ENCODE peak calls at places on chromosomes 2 and 18, in five cellular contexts. S, P, B, W and Q are unnamed samples.

GRCh38 chr2:38158361-38159128 is 82.6 kb upstream of the CYP1B1 start:
- DNase-seq in S (no peak), P (no peak), B (no peak), W (no peak), Q (no peak)

GRCh38 chr2:46410273-46411244 is 68.8 kb upstream of the TMEM247 start:
- DNase-seq in S (no peak), P (no peak), B (no peak), W (no peak), Q (no peak)

GRCh38 chr2:118853647-118854367 is 6.4 kb upstream of the EN1 start:
- DNase-seq in S (no peak), P (peak), B (no peak), W (no peak), Q (no peak)

GRCh38 chr18:35267809-35268208 is 22.2 kb downstream of the ZSCAN30 start:
- DNase-seq in S (no peak), P (peak), B (no peak), W (no peak), Q (no peak)

GRCh38 chr18:36402765-36403396 is 105.4 kb downstream of the FHOD3 start:
- DNase-seq in S (no peak), P (peak), B (no peak), W (no peak), Q (no peak)

GRCh38 chr2:239802101-239802649 is 223.0 kb downstream of the NDUFA10 start:
- DNase-seq in S (no peak), P (no peak), B (no peak), W (no peak), Q (no peak)

GRCh38 chr18:78151234-78151633 is 828.4 kb upstream of the SALL3 start:
- DNase-seq in S (no peak), P (no peak), B (no peak), W (no peak), Q (no peak)

GRCh38 chr2:161418715-161419337 is 2.7 kb downstream of the TBR1 start:
- DNase-seq in S (no peak), P (peak), B (no peak), W (no peak), Q (peak)

GRCh38 chr2:234495076-234495800 is 1.6 kb downstream of the ARL4C start:
- DNase-seq in S (peak), P (peak), B (no peak), W (no peak), Q (no peak)

GRCh38 chr2:40428434-40428833 is 23.5 kb downstream of the SLC8A1 start:
- DNase-seq in S (no peak), P (no peak), B (no peak), W (no peak), Q (no peak)
- TF ChIP-seq REST in S (no peak), P (no peak), B (no peak), W (no peak), Q (no peak)

GRCh38 chr2:71528749-71529148 is 75.4 kb downstream of the DYSF start:
- DNase-seq in S (no peak), P (no peak), B (no peak), W (no peak), Q (no peak)
- TF ChIP-seq CTCF in S (no peak), P (no peak), B (no peak), W (no peak), Q (no peak)

GRCh38 chr2:121648611-121649401 is 456 bp downstream of the CLASP1 start:
- DNase-seq in S (peak), P (peak), B (no peak), W (peak), Q (peak)

GRCh38 chr2:121649402-121649651 is at the start of gene CLASP1:
- DNase-seq in S (peak), P (peak), B (no peak), W (peak), Q (peak)

GRCh38 chr2:121648206-121648605 is 1.1 kb downstream of the CLASP1 start:
- DNase-seq in S (no peak), P (no peak), B (no peak), W (no peak), Q (no peak)

GRCh38 chr2:121649652-121650553 is 641 bp upstream of the CLASP1 start:
- DNase-seq in S (peak), P (peak), B (peak), W (peak), Q (peak)

GRCh38 chr2:121650554-121650930 is 1.3 kb upstream of the CLASP1 start:
- DNase-seq in S (no peak), P (peak), B (no peak), W (peak), Q (peak)
- TF ChIP-seq REST in S (no peak), P (no peak), B (no peak), W (no peak), Q (no peak)

GRCh38 chr2:223764796-223765195 is 72.6 kb downstream of the AP1S3 start:
- DNase-seq in S (no peak), P (no peak), B (no peak), W (no peak), Q (no peak)

GRCh38 chr2:223758131-223758840 is 79.1 kb downstream of the AP1S3 start:
- DNase-seq in S (no peak), P (no peak), B (no peak), W (no peak), Q (no peak)

GRCh38 chr2:223762853-223763252 is 74.5 kb downstream of the AP1S3 start:
- DNase-seq in S (no peak), P (no peak), B (no peak), W (no peak), Q (no peak)

GRCh38 chr2:223759569-223760430 is 77.6 kb downstream of the AP1S3 start:
- DNase-seq in S (peak), P (no peak), B (peak), W (no peak), Q (no peak)

DNA sequence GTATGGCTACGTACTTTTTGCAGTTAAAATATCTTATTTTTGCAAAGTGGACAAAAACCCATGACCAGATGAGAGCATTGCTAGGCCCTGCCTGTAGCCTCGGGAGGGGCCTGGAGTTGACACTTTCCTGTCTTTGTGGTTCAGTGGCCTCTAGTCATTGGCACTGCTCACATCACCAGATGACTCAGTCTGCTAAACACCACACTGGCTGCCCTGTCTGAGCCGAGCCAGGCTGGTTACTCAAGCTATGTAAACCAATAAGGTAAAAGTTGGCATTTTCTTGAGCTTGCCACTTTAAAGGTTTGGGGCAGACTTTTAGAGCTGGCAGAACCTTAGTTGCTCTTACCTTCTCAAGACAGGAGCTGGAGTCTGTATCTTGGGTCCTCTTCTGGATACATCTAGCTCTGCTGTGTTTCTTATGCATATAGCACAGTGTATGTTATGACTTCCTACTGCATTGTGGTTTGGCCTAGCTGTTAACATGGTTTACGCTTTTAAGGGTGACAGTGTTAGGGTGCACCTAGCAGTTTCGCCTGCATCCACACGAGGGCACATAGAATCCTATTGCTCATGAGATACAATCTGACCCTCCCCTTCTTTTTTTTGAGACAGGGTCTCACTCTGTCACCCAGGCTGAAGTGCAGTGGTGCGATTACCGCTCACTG is 76.4 kb downstream of the AP1S3 start:
- DNase-seq in S (peak), P (peak), B (peak), W (no peak), Q (peak)
- TF ChIP-seq CTCF in S (peak), P (peak), B (peak), W (no peak), Q (peak)

GRCh38 chr18:25737710-25738251 is 352.6 kb downstream of the SS18 start:
- DNase-seq in S (no peak), P (no peak), B (no peak), W (no peak), Q (no peak)
- TF ChIP-seq REST in S (no peak), P (no peak), B (no peak), W (no peak), Q (no peak)

GRCh38 chr2:128753321-128753720 is 434.7 kb upstream of the HS6ST1 start:
- DNase-seq in S (no peak), P (no peak), B (no peak), W (no peak), Q (no peak)

GRCh38 chr2:128752691-128753263 is 434.1 kb upstream of the HS6ST1 start:
- DNase-seq in S (no peak), P (no peak), B (no peak), W (no peak), Q (no peak)

GRCh38 chr2:128754246-128754724 is 435.6 kb upstream of the HS6ST1 start:
- DNase-seq in S (no peak), P (no peak), B (no peak), W (no peak), Q (peak)

GRCh38 chr2:128756372-128756730 is 437.7 kb upstream of the HS6ST1 start:
- DNase-seq in S (no peak), P (no peak), B (no peak), W (no peak), Q (no peak)

GRCh38 chr2:128755693-128756371 is 437.2 kb upstream of the HS6ST1 start:
- DNase-seq in S (no peak), P (no peak), B (no peak), W (no peak), Q (no peak)
- TF ChIP-seq CTCF in S (no peak), P (no peak), B (peak), W (no peak), Q (no peak)

DNA sequence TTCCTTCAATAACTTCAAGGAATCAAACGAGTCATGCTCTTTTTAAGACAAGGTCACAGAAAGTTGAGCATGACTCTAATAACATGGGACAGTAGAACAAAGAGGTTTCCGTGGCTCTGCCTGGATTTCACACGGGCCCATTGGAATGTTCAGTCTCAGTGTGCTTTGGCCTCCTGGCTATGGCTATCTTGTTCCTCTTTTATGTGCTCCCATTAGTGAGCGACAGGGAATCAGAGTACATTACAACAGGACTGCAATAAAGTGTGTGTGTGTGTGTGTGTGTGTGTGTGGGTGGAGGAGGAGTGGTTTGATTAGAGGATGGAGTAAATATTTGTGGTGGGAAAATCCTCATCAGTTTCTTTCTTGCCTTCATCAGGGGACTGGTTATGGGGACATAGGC is 312.5 kb downstream of the DCC start:
- DNase-seq in S (no peak), P (no peak), B (no peak), W (no peak), Q (no peak)
- TF ChIP-seq REST in S (no peak), P (no peak), B (no peak), W (no peak), Q (no peak)

GRCh38 chr2:35986871-35987270 is 368.7 kb upstream of the CRIM1 start:
- DNase-seq in S (no peak), P (no peak), B (no peak), W (no peak), Q (no peak)
- TF ChIP-seq CTCF in S (no peak), P (no peak), B (no peak), W (no peak), Q (no peak)

GRCh38 chr2:64697286-64698023 is 43.7 kb upstream of the SERTAD2 start:
- DNase-seq in S (no peak), P (no peak), B (no peak), W (no peak), Q (no peak)

GRCh38 chr2:64698068-64698645 is 44.4 kb upstream of the SERTAD2 start:
- DNase-seq in S (no peak), P (no peak), B (no peak), W (no peak), Q (no peak)

GRCh38 chr2:64696631-64697030 is 42.9 kb upstream of the SERTAD2 start:
- DNase-seq in S (no peak), P (no peak), B (no peak), W (no peak), Q (no peak)

GRCh38 chr2:64698668-64699444 is 45.1 kb upstream of the SERTAD2 start:
- DNase-seq in S (peak), P (no peak), B (no peak), W (no peak), Q (no peak)

DNA sequence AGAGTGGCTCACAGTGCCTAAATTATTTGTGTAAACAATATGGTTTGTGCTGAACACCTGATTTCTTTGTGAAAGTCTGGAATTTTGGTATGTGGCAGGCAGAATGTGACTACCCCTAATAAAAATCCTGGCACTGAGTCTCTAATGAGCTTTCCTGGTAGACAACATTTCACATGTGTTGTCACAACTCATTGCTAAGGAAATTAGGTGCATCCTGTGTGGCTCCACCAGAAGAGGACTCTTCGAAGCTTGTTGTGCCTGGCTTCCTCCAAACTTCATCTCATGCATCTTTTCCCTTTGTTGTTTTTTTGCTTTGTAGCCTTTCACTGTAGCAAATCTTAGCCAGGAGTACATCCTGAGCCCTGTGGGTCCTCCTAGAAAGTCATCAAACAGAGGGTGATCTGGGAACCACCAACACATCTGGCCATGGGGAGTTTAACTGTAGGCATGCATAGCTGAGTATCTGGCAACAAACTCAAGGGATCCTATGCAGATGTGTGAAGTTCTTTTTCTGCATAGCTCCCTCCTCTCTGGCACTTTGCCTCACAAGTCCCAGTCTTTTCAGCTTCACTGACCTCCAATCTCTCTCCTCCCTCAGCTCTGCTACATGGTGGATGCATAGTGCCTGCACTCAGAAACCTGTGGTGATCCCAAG is 42.1 kb upstream of the SERTAD2 start:
- DNase-seq in S (no peak), P (no peak), B (no peak), W (no peak), Q (no peak)
- TF ChIP-seq REST in S (no peak), P (no peak), B (no peak), W (no peak), Q (no peak)